ENCODE peak calls at places on chromosomes 3 and 15, in five cellular contexts. X, J, H, C and G are unnamed samples.

GRCh38 chr3:148158210-148158609 is 539.5 kb upstream of the AGTR1 start:
- DNase-seq in X (peak; percentile 67), J (no peak), H (no peak), C (peak; percentile 74), G (no peak)

GRCh38 chr3:56878046-56878445 is 76.3 kb upstream of the ARHGEF3 start:
- DNase-seq in X (no peak), J (no peak), H (no peak), C (no peak), G (no peak)

GRCh38 chr3:69174435-69174834 is 52.0 kb upstream of the LMOD3 start:
- DNase-seq in X (no peak), J (no peak), H (no peak), C (no peak), G (no peak)

GRCh38 chr3:16151109-16151508 is 23.4 kb upstream of the GALNT15 start:
- DNase-seq in X (peak; percentile 69), J (peak; percentile 43), H (no peak), C (peak; percentile 64), G (no peak)

GRCh38 chr3:32334675-32335074 is 57.0 kb upstream of the CMTM7 start:
- DNase-seq in X (peak; percentile 22), J (no peak), H (no peak), C (no peak), G (no peak)

GRCh38 chr15:40430271-40430805 is 10.4 kb upstream of the BAHD1 start:
- DNase-seq in X (peak; percentile 37), J (no peak), H (no peak), C (no peak), G (peak; percentile 82)

GRCh38 chr3:126908752-126909275 is 74.1 kb upstream of the PLXNA1 start:
- DNase-seq in X (no peak), J (no peak), H (no peak), C (no peak), G (no peak)

GRCh38 chr3:24494616-24495333 is at the start of gene THRB:
- DNase-seq in X (peak; percentile 71), J (peak; percentile 83), H (no peak), C (no peak), G (peak; percentile 92)

GRCh38 chr3:11509175-11510000 is 134.3 kb downstream of the VGLL4 start:
- DNase-seq in X (peak; percentile 47), J (peak; percentile 88), H (no peak), C (no peak), G (peak; percentile 81)

GRCh38 chr3:122533931-122534334 is 19.2 kb upstream of the KPNA1 start:
- DNase-seq in X (peak; percentile 97), J (peak; percentile 42), H (no peak), C (peak; percentile 64), G (peak; percentile 96)

GRCh38 chr3:25856902-25857518 is 67.1 kb downstream of the OXSM start:
- DNase-seq in X (peak; percentile 47), J (peak; percentile 41), H (peak; percentile 3), C (peak; percentile 14), G (no peak)

GRCh38 chr3:149203758-149204157 is 17.9 kb downstream of the CP start:
- DNase-seq in X (no peak), J (no peak), H (no peak), C (no peak), G (no peak)

GRCh38 chr3:140599009-140599408 is 78.9 kb upstream of the TRIM42 start:
- DNase-seq in X (peak; percentile 84), J (no peak), H (no peak), C (no peak), G (no peak)

GRCh38 chr3:43034200-43034599 is 55.1 kb downstream of the GASK1A start:
- DNase-seq in X (no peak), J (no peak), H (no peak), C (no peak), G (peak; percentile 21)

GRCh38 chr15:33096134-33096533 is 98.4 kb downstream of the FMN1 start:
- DNase-seq in X (no peak), J (no peak), H (no peak), C (no peak), G (no peak)

GRCh38 chr3:196519738-196520122 is 4.6 kb upstream of the SMCO1 start:
- DNase-seq in X (no peak), J (no peak), H (no peak), C (no peak), G (no peak)

GRCh38 chr15:67641453-67641852 is 99.0 kb downstream of the MAP2K5 start:
- DNase-seq in X (no peak), J (no peak), H (no peak), C (no peak), G (no peak)

GRCh38 chr3:51940648-51941421 is 869 bp downstream of the RRP9 start:
- DNase-seq in X (peak; percentile 23), J (peak; percentile 23), H (no peak), C (no peak), G (no peak)

GRCh38 chr15:63332367-63333078 is 49.1 kb downstream of the CA12 start:
- DNase-seq in X (peak; percentile 98), J (no peak), H (no peak), C (peak; percentile 70), G (no peak)

GRCh38 chr3:14319654-14320182 is 82.7 kb upstream of the SLC6A6 start:
- DNase-seq in X (peak; percentile 80), J (peak; percentile 81), H (no peak), C (peak; percentile 20), G (peak; percentile 94)

GRCh38 chr15:66120422-66120821 is 133.1 kb downstream of the MEGF11 start:
- DNase-seq in X (no peak), J (no peak), H (no peak), C (no peak), G (no peak)